ENCODE peak calls at places on chromosome 6, in six cellular contexts. One of them, this sample, is unnamed.

GRCh38 chr6:43971776-43972126 is 155.5 kb downstream of the MRPL14 start:
- DNase-seq in mammary epithelial cell: no peak
- DNase-seq in IMR-90: no peak
- DNase-seq in fibroblast of mammary gland: no peak
- DNase-seq in kidney epithelial cell: no peak
- DNase-seq in suprapubic skin: no peak
- DNase-seq in this sample: no peak

GRCh38 chr6:7541175-7542064 is at the start of gene DSP:
- DNase-seq in mammary epithelial cell: peak
- DNase-seq in IMR-90: no peak
- DNase-seq in fibroblast of mammary gland: no peak
- DNase-seq in kidney epithelial cell: no peak
- DNase-seq in suprapubic skin: peak
- DNase-seq in this sample: no peak

GRCh38 chr6:22925920-22926587 is 356.7 kb downstream of the HDGFL1 start:
- DNase-seq in mammary epithelial cell: no peak
- DNase-seq in IMR-90: peak
- DNase-seq in fibroblast of mammary gland: no peak
- DNase-seq in kidney epithelial cell: no peak
- DNase-seq in suprapubic skin: no peak
- DNase-seq in this sample: peak

GRCh38 chr6:80203283-80203682 is 96.8 kb downstream of the BCKDHB start:
- DNase-seq in mammary epithelial cell: no peak
- DNase-seq in IMR-90: no peak
- DNase-seq in fibroblast of mammary gland: no peak
- DNase-seq in kidney epithelial cell: no peak
- DNase-seq in suprapubic skin: no peak
- DNase-seq in this sample: no peak

GRCh38 chr6:74557236-74557635 is 648.6 kb downstream of the COL12A1 start:
- DNase-seq in mammary epithelial cell: no peak
- DNase-seq in IMR-90: no peak
- DNase-seq in fibroblast of mammary gland: no peak
- DNase-seq in kidney epithelial cell: no peak
- DNase-seq in suprapubic skin: no peak
- DNase-seq in this sample: no peak

GRCh38 chr6:126064257-126064993 is 78.1 kb downstream of the TRMT11 start:
- DNase-seq in mammary epithelial cell: no peak
- DNase-seq in IMR-90: peak
- DNase-seq in fibroblast of mammary gland: no peak
- DNase-seq in kidney epithelial cell: no peak
- DNase-seq in suprapubic skin: no peak
- DNase-seq in this sample: no peak

GRCh38 chr6:42745083-42745637 is 743 bp downstream of the TBCC start:
- DNase-seq in mammary epithelial cell: peak
- DNase-seq in IMR-90: peak
- DNase-seq in fibroblast of mammary gland: no peak
- DNase-seq in kidney epithelial cell: no peak
- DNase-seq in suprapubic skin: no peak
- DNase-seq in this sample: peak

GRCh38 chr6:167828325-167828956 is 1.7 kb downstream of the AFDN start:
- DNase-seq in mammary epithelial cell: no peak
- DNase-seq in IMR-90: no peak
- DNase-seq in fibroblast of mammary gland: no peak
- DNase-seq in kidney epithelial cell: no peak
- DNase-seq in suprapubic skin: no peak
- DNase-seq in this sample: no peak

GRCh38 chr6:110468696-110469095 is 7.7 kb downstream of the SLC22A16 start:
- DNase-seq in mammary epithelial cell: no peak
- DNase-seq in IMR-90: no peak
- DNase-seq in fibroblast of mammary gland: no peak
- DNase-seq in kidney epithelial cell: no peak
- DNase-seq in suprapubic skin: no peak
- DNase-seq in this sample: no peak

GRCh38 chr6:159729598-159729997 is 2.3 kb downstream of the WTAP start:
- DNase-seq in mammary epithelial cell: peak
- DNase-seq in IMR-90: peak
- DNase-seq in fibroblast of mammary gland: peak
- DNase-seq in kidney epithelial cell: no peak
- DNase-seq in suprapubic skin: no peak
- DNase-seq in this sample: peak

GRCh38 chr6:29830409-29830808 is 2.8 kb downstream of the HLA-G start:
- DNase-seq in mammary epithelial cell: no peak
- DNase-seq in IMR-90: no peak
- DNase-seq in fibroblast of mammary gland: no peak
- DNase-seq in kidney epithelial cell: no peak
- DNase-seq in suprapubic skin: no peak
- DNase-seq in this sample: no peak

GRCh38 chr6:34671801-34672656 is 24.5 kb downstream of the ILRUN start:
- DNase-seq in mammary epithelial cell: peak
- DNase-seq in IMR-90: peak
- DNase-seq in fibroblast of mammary gland: peak
- DNase-seq in kidney epithelial cell: no peak
- DNase-seq in suprapubic skin: no peak
- DNase-seq in this sample: peak

GRCh38 chr6:137846772-137847313 is 20.2 kb upstream of the TNFAIP3 start:
- DNase-seq in mammary epithelial cell: no peak
- DNase-seq in IMR-90: no peak
- DNase-seq in fibroblast of mammary gland: no peak
- DNase-seq in kidney epithelial cell: no peak
- DNase-seq in suprapubic skin: no peak
- DNase-seq in this sample: no peak

GRCh38 chr6:47621838-47622449 is 76.4 kb upstream of the ADGRF4 start:
- DNase-seq in mammary epithelial cell: peak
- DNase-seq in IMR-90: no peak
- DNase-seq in fibroblast of mammary gland: no peak
- DNase-seq in kidney epithelial cell: no peak
- DNase-seq in suprapubic skin: no peak
- DNase-seq in this sample: no peak

GRCh38 chr6:156953478-156954146 is 176.4 kb downstream of the ARID1B start:
- DNase-seq in mammary epithelial cell: peak
- DNase-seq in IMR-90: peak
- DNase-seq in fibroblast of mammary gland: peak
- DNase-seq in kidney epithelial cell: peak
- DNase-seq in suprapubic skin: no peak
- DNase-seq in this sample: peak

GRCh38 chr6:21992178-21992967 is 304.5 kb downstream of the PRL start:
- DNase-seq in mammary epithelial cell: peak
- DNase-seq in IMR-90: peak
- DNase-seq in fibroblast of mammary gland: peak
- DNase-seq in kidney epithelial cell: peak
- DNase-seq in suprapubic skin: no peak
- DNase-seq in this sample: peak

GRCh38 chr6:41088451-41088850 is 15.7 kb downstream of the NFYA start:
- DNase-seq in mammary epithelial cell: no peak
- DNase-seq in IMR-90: peak
- DNase-seq in fibroblast of mammary gland: no peak
- DNase-seq in kidney epithelial cell: no peak
- DNase-seq in suprapubic skin: no peak
- DNase-seq in this sample: no peak

GRCh38 chr6:163355471-163355991 is 59.0 kb upstream of the QKI start:
- DNase-seq in mammary epithelial cell: peak
- DNase-seq in IMR-90: peak
- DNase-seq in fibroblast of mammary gland: peak
- DNase-seq in kidney epithelial cell: no peak
- DNase-seq in suprapubic skin: no peak
- DNase-seq in this sample: peak

GRCh38 chr6:138526822-138527235 is 27.5 kb upstream of the NHSL1 start:
- DNase-seq in mammary epithelial cell: no peak
- DNase-seq in IMR-90: no peak
- DNase-seq in fibroblast of mammary gland: no peak
- DNase-seq in kidney epithelial cell: no peak
- DNase-seq in suprapubic skin: no peak
- DNase-seq in this sample: peak

GRCh38 chr6:132147530-132148011 is 196.4 kb upstream of the CCN2 start:
- DNase-seq in mammary epithelial cell: no peak
- DNase-seq in IMR-90: peak
- DNase-seq in fibroblast of mammary gland: peak
- DNase-seq in kidney epithelial cell: no peak
- DNase-seq in suprapubic skin: no peak
- DNase-seq in this sample: peak

GRCh38 chr6:67431076-67431475 is 1204.0 kb upstream of the ADGRB3 start:
- DNase-seq in mammary epithelial cell: no peak
- DNase-seq in IMR-90: no peak
- DNase-seq in fibroblast of mammary gland: no peak
- DNase-seq in kidney epithelial cell: no peak
- DNase-seq in suprapubic skin: no peak
- DNase-seq in this sample: no peak
- TF ChIP-seq CTCF in mammary epithelial cell: no peak
- TF ChIP-seq CTCF in IMR-90: no peak
- TF ChIP-seq CTCF in fibroblast of mammary gland: no peak
- TF ChIP-seq CTCF in kidney epithelial cell: no peak
- TF ChIP-seq CTCF in suprapubic skin: no peak
- TF ChIP-seq CTCF in this sample: no peak

GRCh38 chr6:26472549-26473245 is 14.9 kb downstream of the BTN2A1 start:
- DNase-seq in mammary epithelial cell: no peak
- DNase-seq in IMR-90: no peak
- DNase-seq in fibroblast of mammary gland: no peak
- DNase-seq in kidney epithelial cell: no peak
- DNase-seq in suprapubic skin: no peak
- DNase-seq in this sample: no peak
- H3K4me3 ChIP-seq in mammary epithelial cell: no peak
- H3K4me3 ChIP-seq in IMR-90: no peak
- H3K4me3 ChIP-seq in fibroblast of mammary gland: no peak
- H3K4me3 ChIP-seq in kidney epithelial cell: no peak
- H3K4me3 ChIP-seq in suprapubic skin: no peak
- H3K4me3 ChIP-seq in this sample: no peak

GRCh38 chr6:165245287-165245686 is 64.1 kb downstream of the C6orf118 start:
- DNase-seq in mammary epithelial cell: no peak
- DNase-seq in IMR-90: peak
- DNase-seq in fibroblast of mammary gland: peak
- DNase-seq in kidney epithelial cell: no peak
- DNase-seq in suprapubic skin: no peak
- DNase-seq in this sample: peak
- TF ChIP-seq CTCF in mammary epithelial cell: peak
- TF ChIP-seq CTCF in IMR-90: peak
- TF ChIP-seq CTCF in fibroblast of mammary gland: peak
- TF ChIP-seq CTCF in kidney epithelial cell: peak
- TF ChIP-seq CTCF in suprapubic skin: no peak
- TF ChIP-seq CTCF in this sample: peak

GRCh38 chr6:36129889-36130671 is at the start of gene MAPK13:
- DNase-seq in mammary epithelial cell: no peak
- DNase-seq in IMR-90: peak
- DNase-seq in fibroblast of mammary gland: peak
- DNase-seq in kidney epithelial cell: no peak
- DNase-seq in suprapubic skin: no peak
- DNase-seq in this sample: peak
- H3K4me3 ChIP-seq in mammary epithelial cell: peak
- H3K4me3 ChIP-seq in IMR-90: peak
- H3K4me3 ChIP-seq in fibroblast of mammary gland: peak
- H3K4me3 ChIP-seq in kidney epithelial cell: peak
- H3K4me3 ChIP-seq in suprapubic skin: peak
- H3K4me3 ChIP-seq in this sample: peak

GRCh38 chr6:48743738-48744137 is 632.7 kb upstream of the PTCHD4 start:
- DNase-seq in mammary epithelial cell: no peak
- DNase-seq in IMR-90: peak
- DNase-seq in fibroblast of mammary gland: no peak
- DNase-seq in kidney epithelial cell: no peak
- DNase-seq in suprapubic skin: no peak
- DNase-seq in this sample: no peak
- TF ChIP-seq CTCF in mammary epithelial cell: no peak
- TF ChIP-seq CTCF in IMR-90: no peak
- TF ChIP-seq CTCF in fibroblast of mammary gland: no peak
- TF ChIP-seq CTCF in kidney epithelial cell: no peak
- TF ChIP-seq CTCF in suprapubic skin: no peak
- TF ChIP-seq CTCF in this sample: no peak

GRCh38 chr6:16413399-16413798 is 175.0 kb downstream of the GMPR start:
- DNase-seq in mammary epithelial cell: no peak
- DNase-seq in IMR-90: peak
- DNase-seq in fibroblast of mammary gland: no peak
- DNase-seq in kidney epithelial cell: no peak
- DNase-seq in suprapubic skin: no peak
- DNase-seq in this sample: no peak
- H3K4me3 ChIP-seq in mammary epithelial cell: no peak
- H3K4me3 ChIP-seq in IMR-90: peak
- H3K4me3 ChIP-seq in fibroblast of mammary gland: no peak
- H3K4me3 ChIP-seq in kidney epithelial cell: no peak
- H3K4me3 ChIP-seq in suprapubic skin: no peak
- H3K4me3 ChIP-seq in this sample: no peak

DNA sequence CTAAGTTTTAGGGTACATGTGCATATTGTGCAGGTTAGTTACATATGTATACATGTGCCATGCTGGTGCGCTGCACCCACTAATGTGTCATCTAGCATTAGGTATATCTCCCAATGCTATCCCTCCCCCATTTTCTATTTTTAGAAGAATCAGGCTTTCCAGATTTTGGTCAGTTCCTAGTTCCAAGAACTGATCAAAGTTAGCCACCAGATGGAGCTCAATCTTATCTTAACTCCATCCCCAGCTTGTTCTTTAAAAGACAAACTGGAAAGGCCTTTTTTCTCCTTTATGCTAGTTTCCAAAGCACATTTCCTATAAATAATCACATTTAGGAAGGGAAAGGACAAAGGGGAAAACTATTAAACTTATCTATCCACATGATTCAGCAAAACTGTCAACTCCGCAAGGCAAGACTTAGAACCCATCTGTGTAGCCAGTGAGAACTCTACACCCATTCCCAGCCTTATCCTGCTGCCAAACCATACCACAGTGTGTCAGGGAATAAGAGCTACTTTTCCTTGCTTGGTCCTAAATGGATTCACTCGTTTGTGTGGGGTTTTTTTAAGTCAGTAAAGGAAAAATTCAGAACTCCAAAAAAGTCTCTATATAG is 22.8 kb upstream of the KHDC1 start:
- DNase-seq in mammary epithelial cell: peak
- DNase-seq in IMR-90: peak
- DNase-seq in fibroblast of mammary gland: peak
- DNase-seq in kidney epithelial cell: no peak
- DNase-seq in suprapubic skin: no peak
- DNase-seq in this sample: peak
- TF ChIP-seq CTCF in mammary epithelial cell: peak
- TF ChIP-seq CTCF in IMR-90: peak
- TF ChIP-seq CTCF in fibroblast of mammary gland: peak
- TF ChIP-seq CTCF in kidney epithelial cell: peak
- TF ChIP-seq CTCF in suprapubic skin: no peak
- TF ChIP-seq CTCF in this sample: peak

DNA sequence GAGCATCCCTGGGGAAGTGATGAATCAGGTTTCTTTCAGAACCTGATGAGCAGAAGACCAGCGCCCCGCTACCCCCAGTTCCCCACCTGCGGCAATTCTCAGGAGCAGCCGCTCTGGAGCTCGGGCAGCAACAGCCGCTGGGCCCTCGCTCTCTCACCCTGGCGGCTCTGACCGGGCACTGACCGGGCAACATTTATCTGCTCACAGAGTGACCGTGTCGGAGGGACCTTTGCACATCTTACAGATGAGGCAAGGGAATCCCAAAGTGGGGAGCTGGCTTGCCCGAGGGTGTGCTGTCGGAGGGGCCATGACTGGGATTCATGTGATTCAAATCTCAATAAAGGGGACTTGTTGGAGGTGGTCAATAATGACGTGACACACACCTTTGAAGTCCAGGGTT is 26.2 kb upstream of the KCNK16 start:
- DNase-seq in mammary epithelial cell: no peak
- DNase-seq in IMR-90: no peak
- DNase-seq in fibroblast of mammary gland: no peak
- DNase-seq in kidney epithelial cell: no peak
- DNase-seq in suprapubic skin: no peak
- DNase-seq in this sample: no peak
- H3K4me3 ChIP-seq in mammary epithelial cell: no peak
- H3K4me3 ChIP-seq in IMR-90: no peak
- H3K4me3 ChIP-seq in fibroblast of mammary gland: no peak
- H3K4me3 ChIP-seq in kidney epithelial cell: no peak
- H3K4me3 ChIP-seq in suprapubic skin: no peak
- H3K4me3 ChIP-seq in this sample: no peak

This sample was measured in fibroblast of the aortic adventitia.